ENCODE peak calls at places on chromosomes 4 and X, in five cellular contexts. One of them, this sample, is unnamed.

GRCh38 chr4:61638600-61638999 is 438.5 kb downstream of the ADGRL3 start:
- DNase-seq in adrenal gland: no peak
- DNase-seq in activated CD8-positive, alpha-beta memory T cell treated with anti-CD3 and anti-CD28 coated beads, Interleukin-2, amount 50 U/mL, for 48 hours: no peak
- DNase-seq in T1000: no peak
- DNase-seq in NCI-H226: no peak
- DNase-seq in this sample: no peak

GRCh38 chr4:169484485-169484884 is 127.9 kb downstream of the NEK1 start:
- DNase-seq in adrenal gland: no peak
- DNase-seq in activated CD8-positive, alpha-beta memory T cell treated with anti-CD3 and anti-CD28 coated beads, Interleukin-2, amount 50 U/mL, for 48 hours: no peak
- DNase-seq in T1000: no peak
- DNase-seq in NCI-H226: no peak
- DNase-seq in this sample: no peak

GRCh38 chr4:104395219-104395618 is 99.5 kb downstream of the CXXC4 start:
- DNase-seq in adrenal gland: no peak
- DNase-seq in activated CD8-positive, alpha-beta memory T cell treated with anti-CD3 and anti-CD28 coated beads, Interleukin-2, amount 50 U/mL, for 48 hours: no peak
- DNase-seq in T1000: no peak
- DNase-seq in NCI-H226: no peak
- DNase-seq in this sample: no peak

GRCh38 chr4:177008071-177008835 is 215.5 kb upstream of the VEGFC start:
- DNase-seq in adrenal gland: no peak
- DNase-seq in activated CD8-positive, alpha-beta memory T cell treated with anti-CD3 and anti-CD28 coated beads, Interleukin-2, amount 50 U/mL, for 48 hours: no peak
- DNase-seq in T1000: no peak
- DNase-seq in NCI-H226: peak; percentile 60
- DNase-seq in this sample: no peak

GRCh38 chr4:17265139-17265538 is 246.8 kb downstream of the QDPR start:
- DNase-seq in adrenal gland: no peak
- DNase-seq in activated CD8-positive, alpha-beta memory T cell treated with anti-CD3 and anti-CD28 coated beads, Interleukin-2, amount 50 U/mL, for 48 hours: no peak
- DNase-seq in T1000: no peak
- DNase-seq in NCI-H226: no peak
- DNase-seq in this sample: no peak

GRCh38 chr4:35506161-35506560 is 738.2 kb downstream of the ARAP2 start:
- DNase-seq in adrenal gland: no peak
- DNase-seq in activated CD8-positive, alpha-beta memory T cell treated with anti-CD3 and anti-CD28 coated beads, Interleukin-2, amount 50 U/mL, for 48 hours: no peak
- DNase-seq in T1000: no peak
- DNase-seq in NCI-H226: no peak
- DNase-seq in this sample: no peak

GRCh38 chr4:111198426-111198825 is 575.5 kb upstream of the PITX2 start:
- DNase-seq in adrenal gland: no peak
- DNase-seq in activated CD8-positive, alpha-beta memory T cell treated with anti-CD3 and anti-CD28 coated beads, Interleukin-2, amount 50 U/mL, for 48 hours: no peak
- DNase-seq in T1000: no peak
- DNase-seq in NCI-H226: no peak
- DNase-seq in this sample: no peak

GRCh38 chrX:12360991-12361598 is 222.8 kb downstream of the FRMPD4 start:
- DNase-seq in adrenal gland: no peak
- DNase-seq in activated CD8-positive, alpha-beta memory T cell treated with anti-CD3 and anti-CD28 coated beads, Interleukin-2, amount 50 U/mL, for 48 hours: no peak
- DNase-seq in T1000: no peak
- DNase-seq in NCI-H226: peak; percentile 31
- DNase-seq in this sample: no peak

GRCh38 chr4:183164963-183165362 is 65.9 kb downstream of the WWC2 start:
- DNase-seq in adrenal gland: no peak
- DNase-seq in activated CD8-positive, alpha-beta memory T cell treated with anti-CD3 and anti-CD28 coated beads, Interleukin-2, amount 50 U/mL, for 48 hours: no peak
- DNase-seq in T1000: no peak
- DNase-seq in NCI-H226: no peak
- DNase-seq in this sample: no peak

GRCh38 chrX:13194291-13195103 is 125.4 kb downstream of the ATXN3L start:
- DNase-seq in adrenal gland: no peak
- DNase-seq in activated CD8-positive, alpha-beta memory T cell treated with anti-CD3 and anti-CD28 coated beads, Interleukin-2, amount 50 U/mL, for 48 hours: no peak
- DNase-seq in T1000: no peak
- DNase-seq in NCI-H226: no peak
- DNase-seq in this sample: no peak

GRCh38 chr4:40199179-40199670 is 2.4 kb downstream of the RHOH start:
- DNase-seq in adrenal gland: no peak
- DNase-seq in activated CD8-positive, alpha-beta memory T cell treated with anti-CD3 and anti-CD28 coated beads, Interleukin-2, amount 50 U/mL, for 48 hours: no peak
- DNase-seq in T1000: no peak
- DNase-seq in NCI-H226: no peak
- DNase-seq in this sample: no peak

GRCh38 chrX:139299309-139299708 is 231.2 kb upstream of the F9 start:
- DNase-seq in adrenal gland: no peak
- DNase-seq in activated CD8-positive, alpha-beta memory T cell treated with anti-CD3 and anti-CD28 coated beads, Interleukin-2, amount 50 U/mL, for 48 hours: no peak
- DNase-seq in T1000: no peak
- DNase-seq in NCI-H226: no peak
- DNase-seq in this sample: no peak

GRCh38 chrX:118254611-118255010 is 91.3 kb upstream of the WDR44 start:
- DNase-seq in adrenal gland: peak; percentile 56
- DNase-seq in activated CD8-positive, alpha-beta memory T cell treated with anti-CD3 and anti-CD28 coated beads, Interleukin-2, amount 50 U/mL, for 48 hours: peak; percentile 57
- DNase-seq in T1000: peak; percentile 2
- DNase-seq in NCI-H226: no peak
- DNase-seq in this sample: peak; percentile 53

GRCh38 chr4:110020681-110021443 is 108.2 kb downstream of the EGF start:
- DNase-seq in adrenal gland: no peak
- DNase-seq in activated CD8-positive, alpha-beta memory T cell treated with anti-CD3 and anti-CD28 coated beads, Interleukin-2, amount 50 U/mL, for 48 hours: no peak
- DNase-seq in T1000: no peak
- DNase-seq in NCI-H226: no peak
- DNase-seq in this sample: no peak

GRCh38 chrX:104565791-104566687 is at the start of gene IL1RAPL2:
- DNase-seq in adrenal gland: no peak
- DNase-seq in activated CD8-positive, alpha-beta memory T cell treated with anti-CD3 and anti-CD28 coated beads, Interleukin-2, amount 50 U/mL, for 48 hours: peak; percentile 51
- DNase-seq in T1000: no peak
- DNase-seq in NCI-H226: no peak
- DNase-seq in this sample: peak; percentile 56

GRCh38 chrX:47561653-47562151 is 697 bp downstream of the ARAF start:
- DNase-seq in adrenal gland: no peak
- DNase-seq in activated CD8-positive, alpha-beta memory T cell treated with anti-CD3 and anti-CD28 coated beads, Interleukin-2, amount 50 U/mL, for 48 hours: no peak
- DNase-seq in T1000: no peak
- DNase-seq in NCI-H226: no peak
- DNase-seq in this sample: no peak

GRCh38 chrX:133390647-133391046 is 24.6 kb downstream of the GPC4 start:
- DNase-seq in adrenal gland: no peak
- DNase-seq in activated CD8-positive, alpha-beta memory T cell treated with anti-CD3 and anti-CD28 coated beads, Interleukin-2, amount 50 U/mL, for 48 hours: no peak
- DNase-seq in T1000: no peak
- DNase-seq in NCI-H226: no peak
- DNase-seq in this sample: no peak

GRCh38 chr4:152398060-152398459 is 137.8 kb downstream of the FBXW7 start:
- DNase-seq in adrenal gland: no peak
- DNase-seq in activated CD8-positive, alpha-beta memory T cell treated with anti-CD3 and anti-CD28 coated beads, Interleukin-2, amount 50 U/mL, for 48 hours: no peak
- DNase-seq in T1000: no peak
- DNase-seq in NCI-H226: no peak
- DNase-seq in this sample: no peak

GRCh38 chr4:118033148-118034060 is 882 bp upstream of the NDST3 start:
- DNase-seq in adrenal gland: peak; percentile 26
- DNase-seq in activated CD8-positive, alpha-beta memory T cell treated with anti-CD3 and anti-CD28 coated beads, Interleukin-2, amount 50 U/mL, for 48 hours: no peak
- DNase-seq in T1000: peak; percentile 63
- DNase-seq in NCI-H226: peak; percentile 31
- DNase-seq in this sample: peak; percentile 61

GRCh38 chr4:167014944-167015343 is 219.3 kb downstream of the SPOCK3 start:
- DNase-seq in adrenal gland: no peak
- DNase-seq in activated CD8-positive, alpha-beta memory T cell treated with anti-CD3 and anti-CD28 coated beads, Interleukin-2, amount 50 U/mL, for 48 hours: no peak
- DNase-seq in T1000: no peak
- DNase-seq in NCI-H226: no peak
- DNase-seq in this sample: no peak

GRCh38 chrX:17829526-17829925 is 31.6 kb downstream of the RAI2 start:
- DNase-seq in adrenal gland: no peak
- DNase-seq in activated CD8-positive, alpha-beta memory T cell treated with anti-CD3 and anti-CD28 coated beads, Interleukin-2, amount 50 U/mL, for 48 hours: no peak
- DNase-seq in T1000: no peak
- DNase-seq in NCI-H226: no peak
- DNase-seq in this sample: no peak

GRCh38 chrX:154546354-154547244 is at the start of gene G6PD:
- DNase-seq in adrenal gland: peak; percentile 77
- DNase-seq in activated CD8-positive, alpha-beta memory T cell treated with anti-CD3 and anti-CD28 coated beads, Interleukin-2, amount 50 U/mL, for 48 hours: peak; percentile 89
- DNase-seq in T1000: peak; percentile 54
- DNase-seq in NCI-H226: peak; percentile 42
- DNase-seq in this sample: peak; percentile 72

GRCh38 chr4:82715731-82716617 is 82.6 kb downstream of the SCD5 start:
- DNase-seq in adrenal gland: no peak
- DNase-seq in activated CD8-positive, alpha-beta memory T cell treated with anti-CD3 and anti-CD28 coated beads, Interleukin-2, amount 50 U/mL, for 48 hours: no peak
- DNase-seq in T1000: no peak
- DNase-seq in NCI-H226: no peak
- DNase-seq in this sample: no peak

GRCh38 chr4:157992038-157992706 is 180.7 kb downstream of the GASK1B start:
- DNase-seq in adrenal gland: peak; percentile 76
- DNase-seq in activated CD8-positive, alpha-beta memory T cell treated with anti-CD3 and anti-CD28 coated beads, Interleukin-2, amount 50 U/mL, for 48 hours: no peak
- DNase-seq in T1000: peak; percentile 7
- DNase-seq in NCI-H226: peak; percentile 34
- DNase-seq in this sample: peak; percentile 62

GRCh38 chr4:185344743-185345538 is 50.8 kb downstream of the LRP2BP start:
- DNase-seq in adrenal gland: no peak
- DNase-seq in activated CD8-positive, alpha-beta memory T cell treated with anti-CD3 and anti-CD28 coated beads, Interleukin-2, amount 50 U/mL, for 48 hours: no peak
- DNase-seq in T1000: no peak
- DNase-seq in NCI-H226: no peak
- DNase-seq in this sample: peak; percentile 5

GRCh38 chrX:19670854-19671620 is 155.7 kb upstream of the MAP3K15 start:
- DNase-seq in adrenal gland: no peak
- DNase-seq in activated CD8-positive, alpha-beta memory T cell treated with anti-CD3 and anti-CD28 coated beads, Interleukin-2, amount 50 U/mL, for 48 hours: no peak
- DNase-seq in T1000: no peak
- DNase-seq in NCI-H226: peak; percentile 81
- DNase-seq in this sample: no peak

GRCh38 chr4:24666316-24666715 is 82.0 kb upstream of the DHX15 start:
- DNase-seq in adrenal gland: no peak
- DNase-seq in activated CD8-positive, alpha-beta memory T cell treated with anti-CD3 and anti-CD28 coated beads, Interleukin-2, amount 50 U/mL, for 48 hours: no peak
- DNase-seq in T1000: no peak
- DNase-seq in NCI-H226: no peak
- DNase-seq in this sample: no peak

GRCh38 chr4:3836802-3837601 is 70.8 kb downstream of the ADRA2C start:
- DNase-seq in adrenal gland: no peak
- DNase-seq in activated CD8-positive, alpha-beta memory T cell treated with anti-CD3 and anti-CD28 coated beads, Interleukin-2, amount 50 U/mL, for 48 hours: peak; percentile 54
- DNase-seq in T1000: no peak
- DNase-seq in NCI-H226: no peak
- DNase-seq in this sample: no peak

This sample was measured in endothelial cell.